ENCODE peak calls at places on chromosomes 16 and 17, in four cellular contexts. One of them, this sample, is unnamed.

GRCh38 chr16:17177242-17177967 is 293.4 kb downstream of the XYLT1 start:
- DNase-seq in SK-N-SH: no peak
- DNase-seq in GM12878: no peak
- DNase-seq in A549: no peak
- DNase-seq in this sample: no peak

GRCh38 chr16:27154573-27155521 is 48.5 kb upstream of the KDM8 start:
- DNase-seq in GM12878: no peak
- DNase-seq in A549: peak; percentile 31
- DNase-seq in SK-N-SH: peak; percentile 77
- DNase-seq in this sample: peak; percentile 52

GRCh38 chr16:30417447-30418349 is 10.3 kb downstream of the ZNF771 start:
- DNase-seq in SK-N-SH: peak; percentile 93
- DNase-seq in GM12878: peak; percentile 84
- DNase-seq in A549: peak; percentile 98
- DNase-seq in this sample: no peak

GRCh38 chr17:45320931-45321461 is 4.2 kb upstream of the MAP3K14 start:
- DNase-seq in SK-N-SH: no peak
- DNase-seq in GM12878: no peak
- DNase-seq in A549: peak; percentile 93
- DNase-seq in this sample: no peak

GRCh38 chr17:77770331-77771105 is 188.0 kb upstream of the TNRC6C start:
- DNase-seq in A549: peak; percentile 32
- DNase-seq in GM12878: no peak
- DNase-seq in SK-N-SH: no peak
- DNase-seq in this sample: no peak

GRCh38 chr16:46974352-46974751 is 878 bp upstream of the DNAJA2 start:
- DNase-seq in A549: peak; percentile 47
- DNase-seq in SK-N-SH: peak; percentile 57
- DNase-seq in GM12878: peak; percentile 35
- DNase-seq in this sample: peak; percentile 54

GRCh38 chr16:49440156-49441065 is 66.8 kb downstream of the C16orf78 start:
- DNase-seq in SK-N-SH: peak; percentile 49
- DNase-seq in GM12878: no peak
- DNase-seq in A549: no peak
- DNase-seq in this sample: no peak

GRCh38 chr16:76932541-76933211 is 258.3 kb upstream of the MON1B start:
- DNase-seq in A549: no peak
- DNase-seq in GM12878: no peak
- DNase-seq in SK-N-SH: no peak
- DNase-seq in this sample: no peak

GRCh38 chr16:67388191-67388590 is 5.1 kb downstream of the TPPP3 start:
- DNase-seq in GM12878: no peak
- DNase-seq in SK-N-SH: no peak
- DNase-seq in A549: no peak
- DNase-seq in this sample: no peak

GRCh38 chr16:625402-626173 is 5.2 kb upstream of the WFIKKN1 start:
- DNase-seq in SK-N-SH: no peak
- DNase-seq in GM12878: no peak
- DNase-seq in A549: no peak
- DNase-seq in this sample: no peak

GRCh38 chr16:67982011-67982696 is 1.9 kb upstream of the DPEP3 start:
- DNase-seq in GM12878: no peak
- DNase-seq in SK-N-SH: no peak
- DNase-seq in A549: no peak
- DNase-seq in this sample: no peak

GRCh38 chr17:78995761-78996451 is 13.7 kb downstream of the CANT1 start:
- DNase-seq in A549: no peak
- DNase-seq in GM12878: no peak
- DNase-seq in SK-N-SH: peak; percentile 34
- DNase-seq in this sample: no peak

GRCh38 chr17:40540448-40540847 is 24.8 kb downstream of the CCR7 start:
- DNase-seq in GM12878: no peak
- DNase-seq in SK-N-SH: no peak
- DNase-seq in A549: no peak
- DNase-seq in this sample: no peak

GRCh38 chr17:50212121-50212843 is 10.9 kb upstream of the COL1A1 start:
- DNase-seq in SK-N-SH: peak; percentile 25
- DNase-seq in A549: no peak
- DNase-seq in GM12878: no peak
- DNase-seq in this sample: no peak

GRCh38 chr17:38742431-38743308 is 5.5 kb downstream of the PCGF2 start:
- DNase-seq in A549: peak; percentile 51
- DNase-seq in SK-N-SH: peak; percentile 84
- DNase-seq in GM12878: no peak
- DNase-seq in this sample: peak; percentile 45

GRCh38 chr16:30124985-30125379 is 2.0 kb upstream of the MAPK3 start:
- DNase-seq in SK-N-SH: no peak
- DNase-seq in GM12878: no peak
- DNase-seq in A549: no peak
- DNase-seq in this sample: no peak

GRCh38 chr16:392450-393027 is 4.5 kb upstream of the NME4 start:
- DNase-seq in GM12878: no peak
- DNase-seq in SK-N-SH: no peak
- DNase-seq in A549: no peak
- DNase-seq in this sample: no peak

GRCh38 chr16:48347980-48348379 is 37.2 kb downstream of the SIAH1 start:
- DNase-seq in SK-N-SH: peak; percentile 50
- DNase-seq in GM12878: no peak
- DNase-seq in A549: no peak
- DNase-seq in this sample: no peak

GRCh38 chr17:42517516-42517915 is 18.5 kb upstream of the NAGLU start:
- DNase-seq in SK-N-SH: peak; percentile 87
- DNase-seq in A549: peak; percentile 92
- DNase-seq in GM12878: no peak
- DNase-seq in this sample: peak; percentile 80

GRCh38 chr17:4896332-4897197 is 2.8 kb upstream of the C17orf107 start:
- DNase-seq in GM12878: no peak
- DNase-seq in A549: no peak
- DNase-seq in SK-N-SH: no peak
- DNase-seq in this sample: no peak

GRCh38 chr16:31010539-31010938 is at the start of gene STX1B:
- DNase-seq in GM12878: no peak
- DNase-seq in A549: no peak
- DNase-seq in SK-N-SH: peak; percentile 100
- DNase-seq in this sample: no peak

GRCh38 chr16:13378151-13378550 is 476.8 kb downstream of the SHISA9 start:
- DNase-seq in GM12878: no peak
- DNase-seq in A549: no peak
- DNase-seq in SK-N-SH: no peak
- DNase-seq in this sample: no peak

GRCh38 chr16:82302007-82302733 is 132.1 kb upstream of the MPHOSPH6 start:
- DNase-seq in SK-N-SH: no peak
- DNase-seq in GM12878: no peak
- DNase-seq in A549: no peak
- DNase-seq in this sample: no peak

GRCh38 chr17:76492989-76493501 is 8.2 kb downstream of the RHBDF2 start:
- DNase-seq in GM12878: peak; percentile 80
- DNase-seq in SK-N-SH: no peak
- DNase-seq in A549: no peak
- DNase-seq in this sample: no peak

GRCh38 chr17:2996938-2997670 is 66.3 kb downstream of the OR1D5 start:
- DNase-seq in SK-N-SH: no peak
- DNase-seq in A549: no peak
- DNase-seq in GM12878: no peak
- DNase-seq in this sample: no peak

GRCh38 chr17:20966869-20967268 is 75.9 kb downstream of the USP22 start:
- DNase-seq in GM12878: no peak
- DNase-seq in SK-N-SH: no peak
- DNase-seq in A549: no peak
- DNase-seq in this sample: no peak

GRCh38 chr17:2374549-2375285 is 26.1 kb downstream of the MNT start:
- DNase-seq in GM12878: no peak
- DNase-seq in A549: no peak
- DNase-seq in SK-N-SH: no peak
- DNase-seq in this sample: no peak

GRCh38 chr17:82143333-82143732 is 45.3 kb upstream of the FASN start:
- DNase-seq in SK-N-SH: no peak
- DNase-seq in GM12878: no peak
- DNase-seq in A549: no peak
- DNase-seq in this sample: no peak

GRCh38 chr17:48632579-48633265 is 6.6 kb upstream of the HOXB9 start:
- DNase-seq in GM12878: no peak
- DNase-seq in SK-N-SH: no peak
- DNase-seq in A549: no peak
- DNase-seq in this sample: no peak

GRCh38 chr17:34255381-34255732 is 272 bp downstream of the CCL2 start:
- DNase-seq in A549: no peak
- DNase-seq in SK-N-SH: no peak
- DNase-seq in GM12878: no peak
- DNase-seq in this sample: no peak

GRCh38 chr17:34257986-34258326 is 2.9 kb downstream of the CCL2 start:
- DNase-seq in GM12878: no peak
- DNase-seq in A549: no peak
- DNase-seq in SK-N-SH: no peak
- DNase-seq in this sample: no peak

GRCh38 chr17:34259151-34259550 is 4.1 kb downstream of the CCL2 start:
- DNase-seq in SK-N-SH: no peak
- DNase-seq in A549: no peak
- DNase-seq in GM12878: no peak
- DNase-seq in this sample: no peak

GRCh38 chr17:34255841-34256240 is 756 bp downstream of the CCL2 start:
- DNase-seq in A549: no peak
- DNase-seq in GM12878: no peak
- DNase-seq in SK-N-SH: no peak
- DNase-seq in this sample: no peak

DNA sequence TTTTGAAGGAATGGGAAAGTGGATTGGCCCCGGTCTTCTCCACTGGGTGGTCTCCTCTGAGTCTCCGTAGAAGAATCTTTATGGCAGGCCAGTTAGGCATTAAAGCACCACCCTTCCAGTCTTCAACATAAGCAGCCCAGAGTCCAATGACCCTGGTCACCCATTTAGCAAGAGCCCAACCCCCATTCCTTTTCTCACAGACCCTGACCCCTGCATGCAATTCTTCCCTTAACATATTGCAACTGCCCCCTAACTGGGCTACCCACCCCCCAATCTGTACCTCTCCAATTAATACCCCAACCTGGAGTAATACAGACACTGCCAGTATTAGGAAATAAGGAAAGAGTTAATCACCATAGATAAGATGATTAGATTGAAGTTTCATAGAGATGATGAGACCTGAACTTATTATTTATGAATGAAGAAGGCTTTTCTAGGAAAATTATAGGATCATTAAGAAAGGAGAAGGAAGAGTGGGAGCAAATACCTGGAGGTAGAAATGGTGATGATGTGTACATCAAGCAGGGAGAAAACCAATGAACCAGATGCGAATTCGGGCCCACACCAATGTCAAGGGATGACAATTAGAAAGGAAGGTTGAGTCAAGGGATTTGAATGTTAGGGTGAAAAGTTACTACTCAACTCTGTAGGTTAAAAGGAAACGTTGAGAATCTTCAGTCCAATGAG is 2.4 kb downstream of the CCL2 start:
- DNase-seq in A549: no peak
- DNase-seq in GM12878: no peak
- DNase-seq in SK-N-SH: no peak
- DNase-seq in this sample: no peak
- TF ChIP-seq PBX3 in A549: no peak
- TF ChIP-seq PBX3 in GM12878: no peak
- TF ChIP-seq PBX3 in SK-N-SH: peak; percentile 47
- TF ChIP-seq PBX3 in this sample: no peak

GRCh38 chr17:59331929-59332889 is 754 bp downstream of the YPEL2 start:
- DNase-seq in SK-N-SH: peak; percentile 78
- DNase-seq in GM12878: no peak
- DNase-seq in A549: no peak
- DNase-seq in this sample: no peak

GRCh38 chr17:59329558-59330313 is 1.7 kb upstream of the YPEL2 start:
- DNase-seq in GM12878: peak; percentile 43
- DNase-seq in A549: peak; percentile 79
- DNase-seq in SK-N-SH: peak; percentile 81
- DNase-seq in this sample: peak; percentile 85

GRCh38 chr17:59331129-59331928 is at the start of gene YPEL2:
- DNase-seq in GM12878: peak; percentile 41
- DNase-seq in SK-N-SH: peak; percentile 100
- DNase-seq in A549: peak; percentile 95
- DNase-seq in this sample: peak; percentile 92

GRCh38 chr17:59328534-59329095 is 2.8 kb upstream of the YPEL2 start:
- DNase-seq in GM12878: no peak
- DNase-seq in SK-N-SH: no peak
- DNase-seq in A549: no peak
- DNase-seq in this sample: no peak

DNA sequence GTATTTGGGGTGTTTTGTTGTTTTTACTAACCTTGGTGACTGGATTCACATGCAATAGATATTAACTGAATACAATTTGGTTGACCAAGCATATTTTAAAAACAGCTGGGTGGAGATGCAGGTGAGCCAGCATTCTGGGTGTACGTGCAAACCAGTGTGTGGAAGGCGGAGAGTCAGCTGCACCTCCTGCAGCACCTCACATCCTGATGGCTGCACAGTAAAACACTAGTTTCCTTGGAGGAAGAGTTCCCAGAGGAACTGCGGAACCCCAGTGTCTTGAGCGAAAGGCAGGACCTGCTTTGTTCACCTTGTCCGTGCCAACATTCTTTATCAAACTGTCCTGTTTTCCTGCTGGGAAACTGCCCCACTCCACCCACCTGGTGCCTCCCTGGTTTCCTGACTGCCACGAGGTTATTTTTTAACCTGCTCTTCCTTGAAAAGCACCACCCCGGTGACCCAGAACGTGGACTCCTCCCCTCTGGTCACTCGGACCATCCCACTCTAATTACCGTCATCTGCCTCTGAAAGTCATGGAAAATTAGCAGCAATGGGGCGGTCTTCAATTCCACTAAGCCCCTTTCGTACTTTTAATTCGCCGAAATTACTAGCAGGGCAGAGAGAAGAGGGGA is 1.0 kb upstream of the YPEL2 start:
- DNase-seq in GM12878: no peak
- DNase-seq in SK-N-SH: no peak
- DNase-seq in A549: peak; percentile 75
- DNase-seq in this sample: peak; percentile 88
- TF ChIP-seq PBX3 in GM12878: no peak
- TF ChIP-seq PBX3 in SK-N-SH: no peak
- TF ChIP-seq PBX3 in A549: no peak
- TF ChIP-seq PBX3 in this sample: no peak

GRCh38 chr16:81265658-81266451 is 27.4 kb downstream of the BCO1 start:
- DNase-seq in GM12878: no peak
- DNase-seq in A549: no peak
- DNase-seq in SK-N-SH: no peak
- DNase-seq in this sample: no peak
- TF ChIP-seq PBX3 in GM12878: no peak
- TF ChIP-seq PBX3 in A549: no peak
- TF ChIP-seq PBX3 in SK-N-SH: no peak
- TF ChIP-seq PBX3 in this sample: no peak

DNA sequence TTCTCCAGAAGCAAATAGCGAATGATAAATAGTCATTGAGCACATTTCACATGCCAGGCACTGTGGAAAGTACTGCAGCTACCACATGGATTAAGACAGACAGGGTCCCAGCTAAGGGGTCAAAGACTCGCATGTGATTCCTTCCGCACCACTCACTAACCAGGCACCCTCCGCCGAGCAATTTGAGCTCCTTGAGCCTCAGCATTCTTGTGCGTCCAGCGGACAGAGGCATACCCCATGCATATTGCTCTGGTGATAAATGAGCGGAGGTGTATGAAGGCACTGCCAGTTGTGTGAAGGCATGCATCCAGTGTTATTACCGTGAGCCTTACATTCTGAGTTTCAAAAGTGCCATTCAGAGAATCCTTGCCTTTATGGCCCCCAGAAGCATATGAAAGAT is 358.7 kb downstream of the HS3ST4 start:
- DNase-seq in SK-N-SH: no peak
- DNase-seq in A549: no peak
- DNase-seq in GM12878: no peak
- DNase-seq in this sample: no peak
- TF ChIP-seq PBX3 in SK-N-SH: no peak
- TF ChIP-seq PBX3 in A549: no peak
- TF ChIP-seq PBX3 in GM12878: no peak
- TF ChIP-seq PBX3 in this sample: no peak